ENCODE peak calls at places on chromosome 15, in six cellular contexts. One of them, this sample, is unnamed.

GRCh38 chr15:25947336-25948080 is 84.4 kb upstream of the ATP10A start:
- DNase-seq in neuronal stem cell: peak; percentile 9
- DNase-seq in IMR-90: peak; percentile 29
- DNase-seq in H9: peak; percentile 77
- DNase-seq in trophoblast cell: peak; percentile 43
- DNase-seq in H1: no peak
- DNase-seq in this sample: peak; percentile 82

GRCh38 chr15:55742498-55742926 is 440 bp downstream of the PRTG start:
- DNase-seq in neuronal stem cell: no peak
- DNase-seq in IMR-90: peak; percentile 22
- DNase-seq in H9: no peak
- DNase-seq in trophoblast cell: no peak
- DNase-seq in H1: no peak
- DNase-seq in this sample: no peak

GRCh38 chr15:33476076-33476475 is 165.3 kb downstream of the RYR3 start:
- DNase-seq in neuronal stem cell: no peak
- DNase-seq in IMR-90: no peak
- DNase-seq in H9: no peak
- DNase-seq in trophoblast cell: no peak
- DNase-seq in H1: no peak
- DNase-seq in this sample: no peak

GRCh38 chr15:70670680-70671079 is 92.7 kb downstream of the UACA start:
- DNase-seq in neuronal stem cell: no peak
- DNase-seq in IMR-90: no peak
- DNase-seq in H9: no peak
- DNase-seq in trophoblast cell: no peak
- DNase-seq in H1: no peak
- DNase-seq in this sample: no peak

GRCh38 chr15:63353261-63353660 is 28.4 kb downstream of the CA12 start:
- DNase-seq in neuronal stem cell: no peak
- DNase-seq in IMR-90: no peak
- DNase-seq in H9: no peak
- DNase-seq in trophoblast cell: no peak
- DNase-seq in H1: no peak
- DNase-seq in this sample: no peak

GRCh38 chr15:101269479-101270223 is 7.6 kb downstream of the SELENOS start:
- DNase-seq in neuronal stem cell: no peak
- DNase-seq in IMR-90: no peak
- DNase-seq in H9: peak; percentile 58
- DNase-seq in trophoblast cell: no peak
- DNase-seq in H1: no peak
- DNase-seq in this sample: peak; percentile 58

GRCh38 chr15:68097029-68097428 is 42.9 kb downstream of the PIAS1 start:
- DNase-seq in neuronal stem cell: no peak
- DNase-seq in IMR-90: no peak
- DNase-seq in H9: no peak
- DNase-seq in trophoblast cell: no peak
- DNase-seq in H1: no peak
- DNase-seq in this sample: no peak

GRCh38 chr15:100189849-100190248 is 151.9 kb downstream of the ADAMTS17 start:
- DNase-seq in neuronal stem cell: no peak
- DNase-seq in IMR-90: no peak
- DNase-seq in H9: no peak
- DNase-seq in trophoblast cell: no peak
- DNase-seq in H1: no peak
- DNase-seq in this sample: peak; percentile 11

GRCh38 chr15:25676070-25676469 is 187.1 kb downstream of the ATP10A start:
- DNase-seq in neuronal stem cell: no peak
- DNase-seq in IMR-90: no peak
- DNase-seq in H9: no peak
- DNase-seq in trophoblast cell: no peak
- DNase-seq in H1: no peak
- DNase-seq in this sample: no peak

GRCh38 chr15:56915888-56916287 is 2.6 kb upstream of the TCF12 start:
- DNase-seq in neuronal stem cell: no peak
- DNase-seq in IMR-90: no peak
- DNase-seq in H9: no peak
- DNase-seq in trophoblast cell: no peak
- DNase-seq in H1: no peak
- DNase-seq in this sample: no peak

GRCh38 chr15:80450811-80451321 is 46.7 kb downstream of the ARNT2 start:
- DNase-seq in neuronal stem cell: no peak
- DNase-seq in IMR-90: no peak
- DNase-seq in H9: peak; percentile 48
- DNase-seq in trophoblast cell: peak; percentile 63
- DNase-seq in H1: no peak
- DNase-seq in this sample: peak; percentile 29

GRCh38 chr15:56857828-56858227 is 60.6 kb upstream of the TCF12 start:
- DNase-seq in neuronal stem cell: no peak
- DNase-seq in IMR-90: no peak
- DNase-seq in H9: no peak
- DNase-seq in trophoblast cell: no peak
- DNase-seq in H1: no peak
- DNase-seq in this sample: no peak

GRCh38 chr15:72503147-72503546 is 29.0 kb downstream of the ARIH1 start:
- DNase-seq in neuronal stem cell: no peak
- DNase-seq in IMR-90: no peak
- DNase-seq in H9: no peak
- DNase-seq in trophoblast cell: no peak
- DNase-seq in H1: no peak
- DNase-seq in this sample: no peak

GRCh38 chr15:24954783-24955548 is at the start of the genes SNRPN and SNURF:
- DNase-seq in neuronal stem cell: peak; percentile 56
- DNase-seq in IMR-90: peak; percentile 78
- DNase-seq in H9: peak; percentile 79
- DNase-seq in trophoblast cell: no peak
- DNase-seq in H1: peak; percentile 62
- DNase-seq in this sample: peak; percentile 83

GRCh38 chr15:44082558-44083151 is 112.4 kb downstream of the FRMD5 start:
- DNase-seq in neuronal stem cell: no peak
- DNase-seq in IMR-90: peak; percentile 32
- DNase-seq in H9: no peak
- DNase-seq in trophoblast cell: no peak
- DNase-seq in H1: no peak
- DNase-seq in this sample: no peak

GRCh38 chr15:94620632-94621031 is 389.3 kb downstream of the MCTP2 start:
- DNase-seq in neuronal stem cell: no peak
- DNase-seq in IMR-90: no peak
- DNase-seq in H9: no peak
- DNase-seq in trophoblast cell: no peak
- DNase-seq in H1: no peak
- DNase-seq in this sample: no peak

DNA sequence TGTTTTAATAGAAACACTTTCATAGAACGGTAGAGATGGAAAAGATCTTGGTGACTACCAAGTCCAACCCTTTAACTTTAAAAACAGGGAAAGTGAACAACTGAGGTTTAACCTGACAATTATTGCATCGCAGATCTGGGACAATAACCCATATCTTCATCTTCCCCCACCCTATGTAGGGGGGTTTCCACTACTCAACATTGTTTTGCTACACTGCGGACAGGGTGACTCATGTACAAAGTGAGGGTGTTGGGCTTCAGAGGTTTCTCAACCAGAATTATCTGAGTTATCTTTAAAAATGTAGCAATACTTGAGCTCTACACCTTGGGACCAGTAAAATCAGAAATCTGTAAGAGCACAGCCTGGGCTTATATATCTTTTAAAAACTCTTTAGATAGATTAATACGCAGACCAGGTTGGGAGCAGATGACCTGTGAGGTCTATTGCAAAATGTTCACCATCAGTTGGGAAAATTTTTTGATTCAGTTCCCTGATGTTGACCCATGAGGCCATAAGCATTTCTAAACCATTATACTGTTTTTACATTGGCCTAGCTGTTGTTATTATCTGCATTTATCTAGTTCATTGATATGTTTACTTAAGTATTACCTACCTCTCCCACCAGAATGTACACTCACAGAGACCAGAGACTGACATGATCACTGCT is 103.6 kb upstream of the ICE2 start:
- DNase-seq in neuronal stem cell: no peak
- DNase-seq in IMR-90: peak; percentile 54
- DNase-seq in H9: no peak
- DNase-seq in trophoblast cell: no peak
- DNase-seq in H1: no peak
- DNase-seq in this sample: no peak
- H2AK5ac ChIP-seq in neuronal stem cell: no peak overlapping the region
- H2AK5ac ChIP-seq in IMR-90: no peak overlapping the region
- H2AK5ac ChIP-seq in H9: no peak overlapping the region
- H2AK5ac ChIP-seq in trophoblast cell: no peak overlapping the region
- H2AK5ac ChIP-seq in H1: no peak overlapping the region
- H2AK5ac ChIP-seq in this sample: no peak overlapping the region

GRCh38 chr15:78618490-78618934 is 2.3 kb downstream of the CHRNA3 start:
- DNase-seq in neuronal stem cell: peak; percentile 88
- DNase-seq in IMR-90: peak; percentile 81
- DNase-seq in H9: peak; percentile 87
- DNase-seq in trophoblast cell: peak; percentile 71
- DNase-seq in H1: peak; percentile 72
- DNase-seq in this sample: peak; percentile 88

GRCh38 chr15:78619022-78619950 is 1.5 kb downstream of the CHRNA3 start:
- DNase-seq in neuronal stem cell: peak; percentile 18
- DNase-seq in IMR-90: no peak
- DNase-seq in H9: peak; percentile 51
- DNase-seq in trophoblast cell: no peak
- DNase-seq in H1: no peak
- DNase-seq in this sample: peak; percentile 61

GRCh38 chr15:78618064-78618463 is 2.7 kb downstream of the CHRNA3 start:
- DNase-seq in neuronal stem cell: no peak
- DNase-seq in IMR-90: no peak
- DNase-seq in H9: no peak
- DNase-seq in trophoblast cell: no peak
- DNase-seq in H1: no peak
- DNase-seq in this sample: no peak

GRCh38 chr15:78616506-78616905 is 4.3 kb downstream of the CHRNA3 start:
- DNase-seq in neuronal stem cell: no peak
- DNase-seq in IMR-90: no peak
- DNase-seq in H9: peak; percentile 9
- DNase-seq in trophoblast cell: no peak
- DNase-seq in H1: no peak
- DNase-seq in this sample: no peak

DNA sequence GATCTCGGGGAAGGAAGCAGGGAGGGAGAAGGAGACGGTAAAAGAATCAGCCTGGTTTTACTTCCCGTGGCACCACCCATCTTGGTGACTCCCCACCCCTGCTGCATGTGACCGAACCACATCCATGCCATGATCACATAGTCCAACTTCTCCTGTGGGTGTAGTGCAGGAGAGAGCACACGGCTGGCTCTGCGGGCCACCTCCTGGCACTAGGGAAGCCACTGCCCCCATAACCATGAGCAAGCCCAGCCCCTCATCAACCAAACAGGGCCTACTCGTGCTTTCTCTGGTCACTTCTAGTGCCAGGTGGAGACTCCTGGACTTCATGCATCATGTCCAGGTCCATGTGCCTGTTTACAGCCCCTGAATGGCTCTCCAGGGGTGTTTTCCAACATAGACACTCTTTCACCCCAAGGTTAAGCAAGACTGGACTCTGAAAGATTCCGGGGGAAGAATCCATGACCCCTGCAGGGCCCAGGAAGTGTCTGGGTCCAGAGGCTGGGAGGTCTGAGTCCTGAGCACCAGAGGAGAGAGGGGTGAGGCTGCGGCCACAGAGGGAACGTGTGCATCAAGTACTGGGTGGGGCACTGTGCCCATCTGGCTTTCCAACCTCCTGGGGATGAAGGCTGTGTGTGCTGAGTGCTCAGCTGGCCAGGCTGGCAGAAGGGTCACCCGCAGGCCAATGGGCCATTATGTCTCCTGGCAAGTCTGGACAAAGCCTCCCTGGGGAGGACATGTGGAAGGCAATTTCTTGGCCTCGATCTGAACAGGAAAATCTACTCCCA is 3.5 kb downstream of the CHRNA3 start:
- DNase-seq in neuronal stem cell: no peak
- DNase-seq in IMR-90: no peak
- DNase-seq in H9: peak; percentile 20
- DNase-seq in trophoblast cell: no peak
- DNase-seq in H1: no peak
- DNase-seq in this sample: no peak
- H4K8ac ChIP-seq in neuronal stem cell: peak overlapping the region; percentile 26
- H4K8ac ChIP-seq in IMR-90: no peak overlapping the region
- H4K8ac ChIP-seq in H9: no peak overlapping the region
- H4K8ac ChIP-seq in trophoblast cell: no peak overlapping the region
- H4K8ac ChIP-seq in H1: no peak overlapping the region
- H4K8ac ChIP-seq in this sample: no peak overlapping the region

GRCh38 chr15:74179101-74179841 is 5.8 kb downstream of the ISLR start:
- DNase-seq in neuronal stem cell: no peak
- DNase-seq in IMR-90: peak; percentile 86
- DNase-seq in H9: no peak
- DNase-seq in trophoblast cell: peak; percentile 69
- DNase-seq in H1: no peak
- DNase-seq in this sample: no peak

GRCh38 chr15:74176262-74177208 is 3.0 kb downstream of the ISLR start:
- DNase-seq in neuronal stem cell: no peak
- DNase-seq in IMR-90: no peak
- DNase-seq in H9: peak; percentile 49
- DNase-seq in trophoblast cell: no peak
- DNase-seq in H1: no peak
- DNase-seq in this sample: peak; percentile 72

GRCh38 chr15:74180689-74181602 is 7.4 kb downstream of the ISLR start:
- DNase-seq in neuronal stem cell: no peak
- DNase-seq in IMR-90: no peak
- DNase-seq in H9: no peak
- DNase-seq in trophoblast cell: no peak
- DNase-seq in H1: no peak
- DNase-seq in this sample: no peak

GRCh38 chr15:74179983-74180688 is 6.6 kb downstream of the ISLR start:
- DNase-seq in neuronal stem cell: no peak
- DNase-seq in IMR-90: peak; percentile 37
- DNase-seq in H9: no peak
- DNase-seq in trophoblast cell: peak; percentile 55
- DNase-seq in H1: no peak
- DNase-seq in this sample: peak; percentile 28

GRCh38 chr15:74178326-74179100 is 5.0 kb downstream of the ISLR start:
- DNase-seq in neuronal stem cell: no peak
- DNase-seq in IMR-90: no peak
- DNase-seq in H9: no peak
- DNase-seq in trophoblast cell: no peak
- DNase-seq in H1: no peak
- DNase-seq in this sample: no peak
- H2AK5ac ChIP-seq in neuronal stem cell: peak overlapping the region; percentile 38
- H2AK5ac ChIP-seq in IMR-90: peak overlapping the region; percentile 75
- H2AK5ac ChIP-seq in H9: no peak overlapping the region
- H2AK5ac ChIP-seq in trophoblast cell: no peak overlapping the region
- H2AK5ac ChIP-seq in H1: no peak overlapping the region
- H2AK5ac ChIP-seq in this sample: no peak overlapping the region

GRCh38 chr15:51267047-51267713 is 71.2 kb downstream of the CYP19A1 start:
- DNase-seq in neuronal stem cell: no peak
- DNase-seq in IMR-90: no peak
- DNase-seq in H9: peak; percentile 39
- DNase-seq in trophoblast cell: no peak
- DNase-seq in H1: no peak
- DNase-seq in this sample: no peak

GRCh38 chr15:51269496-51269895 is 68.9 kb downstream of the CYP19A1 start:
- DNase-seq in neuronal stem cell: no peak
- DNase-seq in IMR-90: no peak
- DNase-seq in H9: no peak
- DNase-seq in trophoblast cell: peak; percentile 86
- DNase-seq in H1: no peak
- DNase-seq in this sample: no peak

GRCh38 chr15:51267714-51268105 is 70.7 kb downstream of the CYP19A1 start:
- DNase-seq in neuronal stem cell: no peak
- DNase-seq in IMR-90: no peak
- DNase-seq in H9: peak; percentile 37
- DNase-seq in trophoblast cell: no peak
- DNase-seq in H1: no peak
- DNase-seq in this sample: peak; percentile 15

GRCh38 chr15:51266548-51266947 is 71.8 kb downstream of the CYP19A1 start:
- DNase-seq in neuronal stem cell: no peak
- DNase-seq in IMR-90: no peak
- DNase-seq in H9: no peak
- DNase-seq in trophoblast cell: no peak
- DNase-seq in H1: no peak
- DNase-seq in this sample: peak; percentile 11

GRCh38 chr15:51270706-51271105 is 67.7 kb downstream of the CYP19A1 start:
- DNase-seq in neuronal stem cell: no peak
- DNase-seq in IMR-90: no peak
- DNase-seq in H9: no peak
- DNase-seq in trophoblast cell: no peak
- DNase-seq in H1: no peak
- DNase-seq in this sample: no peak
- H4K8ac ChIP-seq in neuronal stem cell: no peak overlapping the region
- H4K8ac ChIP-seq in IMR-90: no peak overlapping the region
- H4K8ac ChIP-seq in H9: no peak overlapping the region
- H4K8ac ChIP-seq in trophoblast cell: no peak overlapping the region
- H4K8ac ChIP-seq in H1: no peak overlapping the region
- H4K8ac ChIP-seq in this sample: no peak overlapping the region

This sample was measured in mesendoderm.